ENCODE peak calls at places on chromosome 2, in five cellular contexts. W, D, I, N and C are unnamed samples.

GRCh38 chr2:33222309-33222708 is 254.1 kb upstream of the RASGRP3 start:
- DNase-seq in W (no peak), D (no peak), I (no peak), N (no peak), C (no peak)

GRCh38 chr2:172281648-172282576 is 145.5 kb upstream of the ITGA6 start:
- DNase-seq in W (no peak), D (peak), I (no peak), N (no peak), C (no peak)

GRCh38 chr2:53512071-53512841 is 255.3 kb upstream of the CHAC2 start:
- DNase-seq in W (no peak), D (peak), I (no peak), N (no peak), C (no peak)

GRCh38 chr2:88452980-88453582 is 588 bp upstream of the FOXI3 start:
- DNase-seq in W (no peak), D (peak), I (no peak), N (no peak), C (no peak)

GRCh38 chr2:21422050-21422449 is 298.3 kb downstream of the TDRD15 start:
- DNase-seq in W (no peak), D (no peak), I (no peak), N (peak), C (peak)

GRCh38 chr2:230924470-230925341 is at the start of gene GPR55:
- DNase-seq in W (no peak), D (no peak), I (no peak), N (peak), C (peak)

GRCh38 chr2:160315337-160315736 is 115.3 kb upstream of the ITGB6 start:
- DNase-seq in W (no peak), D (peak), I (no peak), N (no peak), C (no peak)

GRCh38 chr2:23504591-23504990 is 119.6 kb downstream of the KLHL29 start:
- DNase-seq in W (no peak), D (no peak), I (no peak), N (peak), C (no peak)

GRCh38 chr2:74864728-74865722 is 31.1 kb downstream of the HK2 start:
- DNase-seq in W (no peak), D (peak), I (no peak), N (peak), C (no peak)

GRCh38 chr2:23292024-23292423 is 93.0 kb upstream of the KLHL29 start:
- DNase-seq in W (no peak), D (no peak), I (no peak), N (no peak), C (no peak)

GRCh38 chr2:71690876-71691275 is 237.5 kb downstream of the DYSF start:
- DNase-seq in W (no peak), D (no peak), I (no peak), N (no peak), C (no peak)

GRCh38 chr2:185828326-185828725 is 89.7 kb downstream of the FSIP2 start:
- DNase-seq in W (no peak), D (no peak), I (no peak), N (no peak), C (no peak)

DNA sequence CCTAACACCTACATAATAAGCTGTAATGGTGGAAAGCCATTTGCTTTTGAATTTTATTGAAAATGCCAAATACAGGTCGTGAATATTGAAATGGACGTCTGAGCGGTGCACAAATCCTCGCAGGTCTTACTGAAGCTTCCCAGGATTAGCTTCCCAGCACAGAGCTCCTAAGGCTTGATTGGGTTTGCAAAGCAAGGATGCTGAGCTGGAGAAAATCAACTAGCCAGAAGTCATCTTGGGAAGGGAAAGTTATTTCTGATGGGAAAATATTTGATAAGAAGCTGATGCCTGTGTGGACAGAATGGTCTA is 40.9 kb upstream of the DAPL1 start:
- DNase-seq in W (no peak), D (no peak), I (no peak), N (no peak), C (no peak)
- TF ChIP-seq CTCF in W (no peak), D (no peak), I (no peak), N (no peak), C (peak)

DNA sequence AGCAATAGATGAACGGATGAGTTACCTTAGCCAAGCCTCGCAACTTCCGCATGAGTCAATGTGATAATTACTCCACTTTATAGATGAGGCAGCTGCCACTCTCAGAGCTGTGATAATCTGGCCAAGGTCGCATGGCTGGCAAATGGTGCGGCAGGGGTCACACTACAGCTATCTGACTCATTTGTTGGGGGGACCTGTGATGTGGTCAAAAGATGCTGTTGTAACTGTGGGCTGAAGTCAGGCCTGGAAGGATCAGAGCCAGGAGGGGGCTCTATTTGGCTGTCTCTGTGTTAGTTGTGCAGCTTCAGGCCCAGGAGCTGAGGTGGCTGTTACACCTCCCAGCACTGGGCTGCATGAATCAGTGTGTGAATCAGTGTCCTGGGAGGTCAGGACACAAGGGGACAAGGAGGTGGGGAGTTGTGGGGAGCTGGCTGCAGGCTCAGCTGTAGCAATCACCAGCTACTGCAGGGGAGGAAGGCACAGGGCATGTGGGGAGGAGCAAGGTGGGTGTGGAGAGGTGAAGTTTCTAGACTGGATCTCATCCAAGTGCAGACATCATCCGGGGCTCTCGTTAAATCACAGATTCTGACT is 33.1 kb downstream of the NGEF start:
- DNase-seq in W (no peak), D (peak), I (peak), N (no peak), C (no peak)
- TF ChIP-seq CTCF in W (no peak), D (peak), I (peak), N (no peak), C (peak)

DNA sequence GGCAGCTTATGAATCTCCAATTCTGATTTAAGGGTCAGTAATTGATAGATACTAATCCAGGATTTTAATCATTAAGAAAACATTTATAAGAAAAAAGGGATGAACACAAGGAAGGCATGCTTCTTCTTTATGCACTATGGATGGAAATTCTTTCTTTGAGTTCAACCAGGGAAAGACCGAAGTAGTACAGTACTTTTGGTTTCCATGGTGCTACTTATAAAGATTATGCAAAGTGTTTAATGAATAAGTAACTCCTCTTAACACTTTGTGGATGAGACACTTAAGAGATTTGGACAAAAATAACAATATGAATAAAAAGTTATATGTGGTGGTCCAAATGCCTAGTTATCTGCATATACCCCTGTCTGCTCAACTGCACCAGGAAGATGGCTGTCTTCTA is 666.5 kb upstream of the FANCL start:
- DNase-seq in W (no peak), D (no peak), I (no peak), N (no peak), C (no peak)
- TF ChIP-seq CTCF in W (no peak), D (no peak), I (no peak), N (no peak), C (no peak)

GRCh38 chr2:170562928-170563327 is 152.2 kb upstream of the SP5 start:
- DNase-seq in W (no peak), D (no peak), I (no peak), N (no peak), C (no peak)
- TF ChIP-seq CTCF in W (no peak), D (no peak), I (no peak), N (no peak), C (no peak)

GRCh38 chr2:102251849-102252203 is 59.5 kb upstream of the IL1RL1 start:
- DNase-seq in W (no peak), D (no peak), I (no peak), N (no peak), C (no peak)
- TF ChIP-seq CTCF in W (no peak), D (no peak), I (no peak), N (no peak), C (no peak)

GRCh38 chr2:28454016-28454930 is 41.6 kb upstream of the PLB1 start:
- DNase-seq in W (no peak), D (no peak), I (no peak), N (no peak), C (no peak)
- TF ChIP-seq CTCF in W (no peak), D (no peak), I (no peak), N (no peak), C (no peak)